ENCODE peak calls at places on chromosome 5, in four cellular contexts. L is left ventricle myocardium inferior, R is HFFc6, C is small intestine. W is an unnamed sample.

GRCh38 chr5:34585601-34586104 is 70.5 kb upstream of the RAI14 start:
- DNase-seq in R (peak), C (no peak), L (no peak), W (no peak)

GRCh38 chr5:74953961-74954720 is 88.0 kb upstream of the FAM169A start:
- DNase-seq in L (no peak), C (peak), R (peak), W (no peak)

GRCh38 chr5:143402464-143403356 is 776 bp downstream of the NR3C1 start:
- DNase-seq in R (peak), L (peak), C (peak), W (peak)

GRCh38 chr5:129246088-129246487 is 151.5 kb downstream of the ISOC1 start:
- DNase-seq in R (no peak), C (no peak), L (no peak), W (no peak)

GRCh38 chr5:54703091-54703490 is 185.5 kb downstream of the SNX18 start:
- DNase-seq in R (peak), L (peak), C (peak), W (peak)

GRCh38 chr5:23507278-23507685 is at the start of gene PRDM9:
- DNase-seq in R (no peak), L (peak), C (no peak), W (peak)

GRCh38 chr5:93072831-93073459 is 508.1 kb downstream of the NR2F1-AS1 start:
- DNase-seq in R (no peak), L (no peak), C (no peak), W (no peak)

GRCh38 chr5:148730955-148731898 is 76.9 kb upstream of the HTR4 start:
- DNase-seq in L (peak), C (peak), R (peak), W (peak)

GRCh38 chr5:168753691-168754254 is 174.6 kb upstream of the PANK3 start:
- DNase-seq in L (no peak), R (no peak), C (no peak), W (no peak)

GRCh38 chr5:141835928-141836667 is 42.1 kb downstream of the PCDH1 start:
- DNase-seq in C (no peak), L (peak), R (no peak), W (peak)

GRCh38 chr5:151222769-151223446 is 984 bp downstream of the CCDC69 start:
- DNase-seq in L (peak), R (no peak), C (no peak), W (peak)

GRCh38 chr5:93099902-93100347 is 481.1 kb downstream of the NR2F1-AS1 start:
- DNase-seq in C (no peak), R (no peak), L (no peak), W (no peak)

GRCh38 chr5:158841481-158841880 is 258.2 kb downstream of the EBF1 start:
- DNase-seq in R (no peak), C (no peak), L (no peak), W (no peak)

GRCh38 chr5:78597068-78597857 is 51.3 kb downstream of the LHFPL2 start:
- DNase-seq in L (no peak), C (peak), R (peak), W (no peak)

GRCh38 chr5:75512383-75513074 is 838 bp downstream of the POLK start:
- DNase-seq in R (no peak), C (no peak), L (no peak), W (no peak)

GRCh38 chr5:167665841-167666375 is 625.5 kb upstream of the WWC1 start:
- DNase-seq in R (no peak), C (no peak), L (no peak), W (no peak)

GRCh38 chr5:34474573-34475021 is 181.5 kb upstream of the RAI14 start:
- DNase-seq in R (peak), C (peak), L (no peak), W (no peak)

GRCh38 chr5:168177831-168178450 is 113.5 kb upstream of the WWC1 start:
- DNase-seq in C (no peak), L (peak), R (no peak), W (peak)

GRCh38 chr5:81785311-81785710 is 34.4 kb upstream of the SSBP2 start:
- DNase-seq in L (no peak), C (no peak), R (no peak), W (no peak)

GRCh38 chr5:90518666-90519065 is 10.7 kb downstream of the LYSMD3 start:
- DNase-seq in L (no peak), C (no peak), R (peak), W (no peak)

W was measured in left ventricle myocardium superior.